ENCODE peak calls at places on chromosomes 11 and 22, in nine cellular contexts. One of them, this sample, is unnamed.
A peak's percentile ranks its signal among the peaks of the same experiment; 100 is the strongest.

GRCh38 chr11:123601737-123602136 is 52.7 kb downstream of the SCN3B start:
- DNase-seq in naive B cell: no peak
- DNase-seq in tibial nerve: no peak
- DNase-seq in stimulated activated naive CD8-positive, alpha-beta T cell treated with anti-CD3 and anti-CD28 coated beads, Interleukin-15, Interleukin-2, amounts not matched to agents 100 U/mL and 50 U/mL, for 24 hours: no peak
- DNase-seq in MCF 10A: no peak
- DNase-seq in left ventricle myocardium superior: no peak
- DNase-seq in nucleus accumbens: no peak
- DNase-seq in naive thymus-derived CD8-positive, alpha-beta T cell: no peak
- DNase-seq in stimulated activated CD4-positive, alpha-beta T cell treated with anti-CD3 and anti-CD28 coated beads, Interleukin-1b, Interleukin-23, amount 100 ng/mL, for 48 hours: no peak
- DNase-seq in this sample: no peak

GRCh38 chr11:118841469-118842222 is 42.0 kb upstream of the CXCR5 start:
- DNase-seq in naive B cell: no peak
- DNase-seq in tibial nerve: no peak
- DNase-seq in stimulated activated naive CD8-positive, alpha-beta T cell treated with anti-CD3 and anti-CD28 coated beads, Interleukin-15, Interleukin-2, amounts not matched to agents 100 U/mL and 50 U/mL, for 24 hours: peak; percentile 53
- DNase-seq in MCF 10A: no peak
- DNase-seq in left ventricle myocardium superior: no peak
- DNase-seq in nucleus accumbens: no peak
- DNase-seq in naive thymus-derived CD8-positive, alpha-beta T cell: no peak
- DNase-seq in stimulated activated CD4-positive, alpha-beta T cell treated with anti-CD3 and anti-CD28 coated beads, Interleukin-1b, Interleukin-23, amount 100 ng/mL, for 48 hours: peak; percentile 56
- DNase-seq in this sample: no peak

GRCh38 chr22:49274754-49275380 is 552.8 kb downstream of the BRD1 start:
- DNase-seq in naive B cell: no peak
- DNase-seq in tibial nerve: no peak
- DNase-seq in stimulated activated naive CD8-positive, alpha-beta T cell treated with anti-CD3 and anti-CD28 coated beads, Interleukin-15, Interleukin-2, amounts not matched to agents 100 U/mL and 50 U/mL, for 24 hours: no peak
- DNase-seq in MCF 10A: no peak
- DNase-seq in left ventricle myocardium superior: no peak
- DNase-seq in nucleus accumbens: no peak
- DNase-seq in naive thymus-derived CD8-positive, alpha-beta T cell: no peak
- DNase-seq in stimulated activated CD4-positive, alpha-beta T cell treated with anti-CD3 and anti-CD28 coated beads, Interleukin-1b, Interleukin-23, amount 100 ng/mL, for 48 hours: no peak
- DNase-seq in this sample: no peak

GRCh38 chr11:69888671-69889076 is 69.5 kb upstream of the FGF3 start:
- DNase-seq in naive B cell: peak; percentile 27
- DNase-seq in tibial nerve: peak; percentile 23
- DNase-seq in stimulated activated naive CD8-positive, alpha-beta T cell treated with anti-CD3 and anti-CD28 coated beads, Interleukin-15, Interleukin-2, amounts not matched to agents 100 U/mL and 50 U/mL, for 24 hours: peak; percentile 77
- DNase-seq in MCF 10A: peak; percentile 69
- DNase-seq in left ventricle myocardium superior: peak; percentile 70
- DNase-seq in nucleus accumbens: no peak
- DNase-seq in naive thymus-derived CD8-positive, alpha-beta T cell: peak; percentile 49
- DNase-seq in stimulated activated CD4-positive, alpha-beta T cell treated with anti-CD3 and anti-CD28 coated beads, Interleukin-1b, Interleukin-23, amount 100 ng/mL, for 48 hours: peak; percentile 52
- DNase-seq in this sample: peak; percentile 18

GRCh38 chr11:69199583-69200295 is 44.0 kb downstream of the SMIM38 start:
- DNase-seq in naive B cell: no peak
- DNase-seq in tibial nerve: no peak
- DNase-seq in stimulated activated naive CD8-positive, alpha-beta T cell treated with anti-CD3 and anti-CD28 coated beads, Interleukin-15, Interleukin-2, amounts not matched to agents 100 U/mL and 50 U/mL, for 24 hours: no peak
- DNase-seq in MCF 10A: no peak
- DNase-seq in left ventricle myocardium superior: no peak
- DNase-seq in nucleus accumbens: no peak
- DNase-seq in naive thymus-derived CD8-positive, alpha-beta T cell: no peak
- DNase-seq in stimulated activated CD4-positive, alpha-beta T cell treated with anti-CD3 and anti-CD28 coated beads, Interleukin-1b, Interleukin-23, amount 100 ng/mL, for 48 hours: no peak
- DNase-seq in this sample: no peak

GRCh38 chr22:50301581-50301991 is 5.9 kb downstream of the PLXNB2 start:
- DNase-seq in naive B cell: peak; percentile 57
- DNase-seq in tibial nerve: no peak
- DNase-seq in stimulated activated naive CD8-positive, alpha-beta T cell treated with anti-CD3 and anti-CD28 coated beads, Interleukin-15, Interleukin-2, amounts not matched to agents 100 U/mL and 50 U/mL, for 24 hours: no peak
- DNase-seq in MCF 10A: no peak
- DNase-seq in left ventricle myocardium superior: no peak
- DNase-seq in nucleus accumbens: no peak
- DNase-seq in naive thymus-derived CD8-positive, alpha-beta T cell: no peak
- DNase-seq in stimulated activated CD4-positive, alpha-beta T cell treated with anti-CD3 and anti-CD28 coated beads, Interleukin-1b, Interleukin-23, amount 100 ng/mL, for 48 hours: no peak
- DNase-seq in this sample: no peak

GRCh38 chr11:6757373-6757967 is 14.3 kb downstream of the OR2AG2 start:
- DNase-seq in naive B cell: peak; percentile 40
- DNase-seq in tibial nerve: no peak
- DNase-seq in stimulated activated naive CD8-positive, alpha-beta T cell treated with anti-CD3 and anti-CD28 coated beads, Interleukin-15, Interleukin-2, amounts not matched to agents 100 U/mL and 50 U/mL, for 24 hours: peak; percentile 63
- DNase-seq in MCF 10A: peak; percentile 55
- DNase-seq in left ventricle myocardium superior: no peak
- DNase-seq in nucleus accumbens: no peak
- DNase-seq in naive thymus-derived CD8-positive, alpha-beta T cell: peak; percentile 46
- DNase-seq in stimulated activated CD4-positive, alpha-beta T cell treated with anti-CD3 and anti-CD28 coated beads, Interleukin-1b, Interleukin-23, amount 100 ng/mL, for 48 hours: peak; percentile 43
- DNase-seq in this sample: peak; percentile 68

GRCh38 chr11:20207781-20208621 is 47.7 kb upstream of the DBX1 start:
- DNase-seq in naive B cell: no peak
- DNase-seq in tibial nerve: no peak
- DNase-seq in stimulated activated naive CD8-positive, alpha-beta T cell treated with anti-CD3 and anti-CD28 coated beads, Interleukin-15, Interleukin-2, amounts not matched to agents 100 U/mL and 50 U/mL, for 24 hours: no peak
- DNase-seq in MCF 10A: no peak
- DNase-seq in left ventricle myocardium superior: no peak
- DNase-seq in nucleus accumbens: no peak
- DNase-seq in naive thymus-derived CD8-positive, alpha-beta T cell: no peak
- DNase-seq in stimulated activated CD4-positive, alpha-beta T cell treated with anti-CD3 and anti-CD28 coated beads, Interleukin-1b, Interleukin-23, amount 100 ng/mL, for 48 hours: no peak
- DNase-seq in this sample: no peak

GRCh38 chr11:11416502-11416901 is 63.5 kb upstream of the CSNK2A3 start:
- DNase-seq in naive B cell: no peak
- DNase-seq in tibial nerve: no peak
- DNase-seq in stimulated activated naive CD8-positive, alpha-beta T cell treated with anti-CD3 and anti-CD28 coated beads, Interleukin-15, Interleukin-2, amounts not matched to agents 100 U/mL and 50 U/mL, for 24 hours: no peak
- DNase-seq in MCF 10A: peak; percentile 57
- DNase-seq in left ventricle myocardium superior: peak; percentile 48
- DNase-seq in nucleus accumbens: no peak
- DNase-seq in naive thymus-derived CD8-positive, alpha-beta T cell: no peak
- DNase-seq in stimulated activated CD4-positive, alpha-beta T cell treated with anti-CD3 and anti-CD28 coated beads, Interleukin-1b, Interleukin-23, amount 100 ng/mL, for 48 hours: no peak
- DNase-seq in this sample: peak; percentile 33

GRCh38 chr11:5679811-5680210 is 5.1 kb downstream of the TRIM5 start:
- DNase-seq in naive B cell: no peak
- DNase-seq in tibial nerve: no peak
- DNase-seq in stimulated activated naive CD8-positive, alpha-beta T cell treated with anti-CD3 and anti-CD28 coated beads, Interleukin-15, Interleukin-2, amounts not matched to agents 100 U/mL and 50 U/mL, for 24 hours: no peak
- DNase-seq in MCF 10A: no peak
- DNase-seq in left ventricle myocardium superior: no peak
- DNase-seq in nucleus accumbens: no peak
- DNase-seq in naive thymus-derived CD8-positive, alpha-beta T cell: no peak
- DNase-seq in stimulated activated CD4-positive, alpha-beta T cell treated with anti-CD3 and anti-CD28 coated beads, Interleukin-1b, Interleukin-23, amount 100 ng/mL, for 48 hours: no peak
- DNase-seq in this sample: no peak

GRCh38 chr22:29811377-29811776 is 26.7 kb downstream of the ASCC2 start:
- DNase-seq in naive B cell: no peak
- DNase-seq in tibial nerve: no peak
- DNase-seq in stimulated activated naive CD8-positive, alpha-beta T cell treated with anti-CD3 and anti-CD28 coated beads, Interleukin-15, Interleukin-2, amounts not matched to agents 100 U/mL and 50 U/mL, for 24 hours: no peak
- DNase-seq in MCF 10A: no peak
- DNase-seq in left ventricle myocardium superior: no peak
- DNase-seq in nucleus accumbens: no peak
- DNase-seq in naive thymus-derived CD8-positive, alpha-beta T cell: no peak
- DNase-seq in stimulated activated CD4-positive, alpha-beta T cell treated with anti-CD3 and anti-CD28 coated beads, Interleukin-1b, Interleukin-23, amount 100 ng/mL, for 48 hours: no peak
- DNase-seq in this sample: no peak

GRCh38 chr22:22878801-22879674 is 8.6 kb upstream of the IGLL5 start:
- DNase-seq in naive B cell: no peak
- DNase-seq in tibial nerve: no peak
- DNase-seq in stimulated activated naive CD8-positive, alpha-beta T cell treated with anti-CD3 and anti-CD28 coated beads, Interleukin-15, Interleukin-2, amounts not matched to agents 100 U/mL and 50 U/mL, for 24 hours: peak; percentile 6
- DNase-seq in MCF 10A: no peak
- DNase-seq in left ventricle myocardium superior: no peak
- DNase-seq in nucleus accumbens: no peak
- DNase-seq in naive thymus-derived CD8-positive, alpha-beta T cell: no peak
- DNase-seq in stimulated activated CD4-positive, alpha-beta T cell treated with anti-CD3 and anti-CD28 coated beads, Interleukin-1b, Interleukin-23, amount 100 ng/mL, for 48 hours: no peak
- DNase-seq in this sample: no peak

GRCh38 chr11:120613264-120614226 is 102.0 kb downstream of the GRIK4 start:
- DNase-seq in naive B cell: no peak
- DNase-seq in tibial nerve: no peak
- DNase-seq in stimulated activated naive CD8-positive, alpha-beta T cell treated with anti-CD3 and anti-CD28 coated beads, Interleukin-15, Interleukin-2, amounts not matched to agents 100 U/mL and 50 U/mL, for 24 hours: no peak
- DNase-seq in MCF 10A: no peak
- DNase-seq in left ventricle myocardium superior: no peak
- DNase-seq in nucleus accumbens: no peak
- DNase-seq in naive thymus-derived CD8-positive, alpha-beta T cell: no peak
- DNase-seq in stimulated activated CD4-positive, alpha-beta T cell treated with anti-CD3 and anti-CD28 coated beads, Interleukin-1b, Interleukin-23, amount 100 ng/mL, for 48 hours: no peak
- DNase-seq in this sample: no peak

GRCh38 chr22:46229701-46230100 is 20.4 kb downstream of the CDPF1 start:
- DNase-seq in naive B cell: no peak
- DNase-seq in tibial nerve: no peak
- DNase-seq in stimulated activated naive CD8-positive, alpha-beta T cell treated with anti-CD3 and anti-CD28 coated beads, Interleukin-15, Interleukin-2, amounts not matched to agents 100 U/mL and 50 U/mL, for 24 hours: no peak
- DNase-seq in MCF 10A: no peak
- DNase-seq in left ventricle myocardium superior: no peak
- DNase-seq in nucleus accumbens: no peak
- DNase-seq in naive thymus-derived CD8-positive, alpha-beta T cell: no peak
- DNase-seq in stimulated activated CD4-positive, alpha-beta T cell treated with anti-CD3 and anti-CD28 coated beads, Interleukin-1b, Interleukin-23, amount 100 ng/mL, for 48 hours: no peak
- DNase-seq in this sample: no peak

GRCh38 chr22:42933783-42934144 is 76.7 kb upstream of the ARFGAP3 start:
- DNase-seq in naive B cell: no peak
- DNase-seq in tibial nerve: no peak
- DNase-seq in stimulated activated naive CD8-positive, alpha-beta T cell treated with anti-CD3 and anti-CD28 coated beads, Interleukin-15, Interleukin-2, amounts not matched to agents 100 U/mL and 50 U/mL, for 24 hours: no peak
- DNase-seq in MCF 10A: peak; percentile 78
- DNase-seq in left ventricle myocardium superior: no peak
- DNase-seq in nucleus accumbens: no peak
- DNase-seq in naive thymus-derived CD8-positive, alpha-beta T cell: no peak
- DNase-seq in stimulated activated CD4-positive, alpha-beta T cell treated with anti-CD3 and anti-CD28 coated beads, Interleukin-1b, Interleukin-23, amount 100 ng/mL, for 48 hours: no peak
- DNase-seq in this sample: no peak

GRCh38 chr22:23182289-23183106 is 2.2 kb downstream of the BCR start:
- DNase-seq in naive B cell: peak; percentile 45
- DNase-seq in tibial nerve: no peak
- DNase-seq in stimulated activated naive CD8-positive, alpha-beta T cell treated with anti-CD3 and anti-CD28 coated beads, Interleukin-15, Interleukin-2, amounts not matched to agents 100 U/mL and 50 U/mL, for 24 hours: peak; percentile 73
- DNase-seq in MCF 10A: peak; percentile 82
- DNase-seq in left ventricle myocardium superior: no peak
- DNase-seq in nucleus accumbens: no peak
- DNase-seq in naive thymus-derived CD8-positive, alpha-beta T cell: no peak
- DNase-seq in stimulated activated CD4-positive, alpha-beta T cell treated with anti-CD3 and anti-CD28 coated beads, Interleukin-1b, Interleukin-23, amount 100 ng/mL, for 48 hours: peak; percentile 81
- DNase-seq in this sample: no peak

GRCh38 chr11:74459584-74459983 is 7.8 kb downstream of the KCNE3 start:
- DNase-seq in naive B cell: no peak
- DNase-seq in tibial nerve: no peak
- DNase-seq in stimulated activated naive CD8-positive, alpha-beta T cell treated with anti-CD3 and anti-CD28 coated beads, Interleukin-15, Interleukin-2, amounts not matched to agents 100 U/mL and 50 U/mL, for 24 hours: no peak
- DNase-seq in MCF 10A: no peak
- DNase-seq in left ventricle myocardium superior: no peak
- DNase-seq in nucleus accumbens: no peak
- DNase-seq in naive thymus-derived CD8-positive, alpha-beta T cell: no peak
- DNase-seq in stimulated activated CD4-positive, alpha-beta T cell treated with anti-CD3 and anti-CD28 coated beads, Interleukin-1b, Interleukin-23, amount 100 ng/mL, for 48 hours: no peak
- DNase-seq in this sample: no peak

GRCh38 chr11:92628401-92629292 is 340.8 kb upstream of the MTNR1B start:
- DNase-seq in naive B cell: no peak
- DNase-seq in tibial nerve: no peak
- DNase-seq in stimulated activated naive CD8-positive, alpha-beta T cell treated with anti-CD3 and anti-CD28 coated beads, Interleukin-15, Interleukin-2, amounts not matched to agents 100 U/mL and 50 U/mL, for 24 hours: no peak
- DNase-seq in MCF 10A: no peak
- DNase-seq in left ventricle myocardium superior: no peak
- DNase-seq in nucleus accumbens: no peak
- DNase-seq in naive thymus-derived CD8-positive, alpha-beta T cell: no peak
- DNase-seq in stimulated activated CD4-positive, alpha-beta T cell treated with anti-CD3 and anti-CD28 coated beads, Interleukin-1b, Interleukin-23, amount 100 ng/mL, for 48 hours: no peak
- DNase-seq in this sample: no peak

GRCh38 chr11:79434263-79434662 is 6.6 kb downstream of the TENM4 start:
- DNase-seq in naive B cell: no peak
- DNase-seq in tibial nerve: no peak
- DNase-seq in stimulated activated naive CD8-positive, alpha-beta T cell treated with anti-CD3 and anti-CD28 coated beads, Interleukin-15, Interleukin-2, amounts not matched to agents 100 U/mL and 50 U/mL, for 24 hours: no peak
- DNase-seq in MCF 10A: no peak
- DNase-seq in left ventricle myocardium superior: no peak
- DNase-seq in nucleus accumbens: no peak
- DNase-seq in naive thymus-derived CD8-positive, alpha-beta T cell: no peak
- DNase-seq in stimulated activated CD4-positive, alpha-beta T cell treated with anti-CD3 and anti-CD28 coated beads, Interleukin-1b, Interleukin-23, amount 100 ng/mL, for 48 hours: no peak
- DNase-seq in this sample: no peak

GRCh38 chr22:22769434-22770279 is 118.0 kb upstream of the IGLL5 start:
- DNase-seq in naive B cell: no peak
- DNase-seq in tibial nerve: no peak
- DNase-seq in stimulated activated naive CD8-positive, alpha-beta T cell treated with anti-CD3 and anti-CD28 coated beads, Interleukin-15, Interleukin-2, amounts not matched to agents 100 U/mL and 50 U/mL, for 24 hours: no peak
- DNase-seq in MCF 10A: no peak
- DNase-seq in left ventricle myocardium superior: no peak
- DNase-seq in nucleus accumbens: no peak
- DNase-seq in naive thymus-derived CD8-positive, alpha-beta T cell: no peak
- DNase-seq in stimulated activated CD4-positive, alpha-beta T cell treated with anti-CD3 and anti-CD28 coated beads, Interleukin-1b, Interleukin-23, amount 100 ng/mL, for 48 hours: no peak
- DNase-seq in this sample: no peak

GRCh38 chr22:17785185-17786184 is 11.2 kb upstream of the BID start:
- DNase-seq in naive B cell: peak; percentile 65
- DNase-seq in tibial nerve: no peak
- DNase-seq in stimulated activated naive CD8-positive, alpha-beta T cell treated with anti-CD3 and anti-CD28 coated beads, Interleukin-15, Interleukin-2, amounts not matched to agents 100 U/mL and 50 U/mL, for 24 hours: peak; percentile 84
- DNase-seq in MCF 10A: peak; percentile 55
- DNase-seq in left ventricle myocardium superior: peak; percentile 78
- DNase-seq in nucleus accumbens: no peak
- DNase-seq in naive thymus-derived CD8-positive, alpha-beta T cell: peak; percentile 65
- DNase-seq in stimulated activated CD4-positive, alpha-beta T cell treated with anti-CD3 and anti-CD28 coated beads, Interleukin-1b, Interleukin-23, amount 100 ng/mL, for 48 hours: peak; percentile 69
- DNase-seq in this sample: no peak

GRCh38 chr22:43777204-43777671 is 34.9 kb downstream of the EFCAB6 start:
- DNase-seq in naive B cell: no peak
- DNase-seq in tibial nerve: no peak
- DNase-seq in stimulated activated naive CD8-positive, alpha-beta T cell treated with anti-CD3 and anti-CD28 coated beads, Interleukin-15, Interleukin-2, amounts not matched to agents 100 U/mL and 50 U/mL, for 24 hours: no peak
- DNase-seq in MCF 10A: peak; percentile 53
- DNase-seq in left ventricle myocardium superior: no peak
- DNase-seq in nucleus accumbens: peak; percentile 12
- DNase-seq in naive thymus-derived CD8-positive, alpha-beta T cell: no peak
- DNase-seq in stimulated activated CD4-positive, alpha-beta T cell treated with anti-CD3 and anti-CD28 coated beads, Interleukin-1b, Interleukin-23, amount 100 ng/mL, for 48 hours: no peak
- DNase-seq in this sample: no peak

GRCh38 chr11:77175869-77176539 is 48.0 kb downstream of the MYO7A start:
- DNase-seq in naive B cell: no peak
- DNase-seq in tibial nerve: no peak
- DNase-seq in stimulated activated naive CD8-positive, alpha-beta T cell treated with anti-CD3 and anti-CD28 coated beads, Interleukin-15, Interleukin-2, amounts not matched to agents 100 U/mL and 50 U/mL, for 24 hours: no peak
- DNase-seq in MCF 10A: no peak
- DNase-seq in left ventricle myocardium superior: peak; percentile 67
- DNase-seq in nucleus accumbens: no peak
- DNase-seq in naive thymus-derived CD8-positive, alpha-beta T cell: no peak
- DNase-seq in stimulated activated CD4-positive, alpha-beta T cell treated with anti-CD3 and anti-CD28 coated beads, Interleukin-1b, Interleukin-23, amount 100 ng/mL, for 48 hours: no peak
- DNase-seq in this sample: peak; percentile 37

GRCh38 chr11:64165482-64165841 is 451 bp downstream of the MACROD1 start:
- DNase-seq in naive B cell: no peak
- DNase-seq in tibial nerve: no peak
- DNase-seq in stimulated activated naive CD8-positive, alpha-beta T cell treated with anti-CD3 and anti-CD28 coated beads, Interleukin-15, Interleukin-2, amounts not matched to agents 100 U/mL and 50 U/mL, for 24 hours: peak; percentile 44
- DNase-seq in MCF 10A: peak; percentile 29
- DNase-seq in left ventricle myocardium superior: no peak
- DNase-seq in nucleus accumbens: no peak
- DNase-seq in naive thymus-derived CD8-positive, alpha-beta T cell: no peak
- DNase-seq in stimulated activated CD4-positive, alpha-beta T cell treated with anti-CD3 and anti-CD28 coated beads, Interleukin-1b, Interleukin-23, amount 100 ng/mL, for 48 hours: no peak
- DNase-seq in this sample: no peak

GRCh38 chr22:27170491-27170890 is 513.1 kb downstream of the MIAT start:
- DNase-seq in naive B cell: no peak
- DNase-seq in tibial nerve: no peak
- DNase-seq in stimulated activated naive CD8-positive, alpha-beta T cell treated with anti-CD3 and anti-CD28 coated beads, Interleukin-15, Interleukin-2, amounts not matched to agents 100 U/mL and 50 U/mL, for 24 hours: no peak
- DNase-seq in MCF 10A: peak; percentile 66
- DNase-seq in left ventricle myocardium superior: no peak
- DNase-seq in nucleus accumbens: no peak
- DNase-seq in naive thymus-derived CD8-positive, alpha-beta T cell: no peak
- DNase-seq in stimulated activated CD4-positive, alpha-beta T cell treated with anti-CD3 and anti-CD28 coated beads, Interleukin-1b, Interleukin-23, amount 100 ng/mL, for 48 hours: no peak
- DNase-seq in this sample: no peak

GRCh38 chr11:22674470-22675426 is 8.3 kb downstream of the GAS2 start:
- DNase-seq in naive B cell: no peak
- DNase-seq in tibial nerve: no peak
- DNase-seq in stimulated activated naive CD8-positive, alpha-beta T cell treated with anti-CD3 and anti-CD28 coated beads, Interleukin-15, Interleukin-2, amounts not matched to agents 100 U/mL and 50 U/mL, for 24 hours: no peak
- DNase-seq in MCF 10A: no peak
- DNase-seq in left ventricle myocardium superior: no peak
- DNase-seq in nucleus accumbens: no peak
- DNase-seq in naive thymus-derived CD8-positive, alpha-beta T cell: no peak
- DNase-seq in stimulated activated CD4-positive, alpha-beta T cell treated with anti-CD3 and anti-CD28 coated beads, Interleukin-1b, Interleukin-23, amount 100 ng/mL, for 48 hours: no peak
- DNase-seq in this sample: no peak

GRCh38 chr11:130979386-130979972 is 63.2 kb upstream of the SNX19 start:
- DNase-seq in naive B cell: no peak
- DNase-seq in tibial nerve: no peak
- DNase-seq in stimulated activated naive CD8-positive, alpha-beta T cell treated with anti-CD3 and anti-CD28 coated beads, Interleukin-15, Interleukin-2, amounts not matched to agents 100 U/mL and 50 U/mL, for 24 hours: no peak
- DNase-seq in MCF 10A: peak; percentile 53
- DNase-seq in left ventricle myocardium superior: no peak
- DNase-seq in nucleus accumbens: no peak
- DNase-seq in naive thymus-derived CD8-positive, alpha-beta T cell: no peak
- DNase-seq in stimulated activated CD4-positive, alpha-beta T cell treated with anti-CD3 and anti-CD28 coated beads, Interleukin-1b, Interleukin-23, amount 100 ng/mL, for 48 hours: no peak
- DNase-seq in this sample: no peak

GRCh38 chr11:15288801-15289342 is 174.1 kb downstream of the INSC start:
- DNase-seq in naive B cell: no peak
- DNase-seq in tibial nerve: no peak
- DNase-seq in stimulated activated naive CD8-positive, alpha-beta T cell treated with anti-CD3 and anti-CD28 coated beads, Interleukin-15, Interleukin-2, amounts not matched to agents 100 U/mL and 50 U/mL, for 24 hours: no peak
- DNase-seq in MCF 10A: no peak
- DNase-seq in left ventricle myocardium superior: no peak
- DNase-seq in nucleus accumbens: no peak
- DNase-seq in naive thymus-derived CD8-positive, alpha-beta T cell: no peak
- DNase-seq in stimulated activated CD4-positive, alpha-beta T cell treated with anti-CD3 and anti-CD28 coated beads, Interleukin-1b, Interleukin-23, amount 100 ng/mL, for 48 hours: no peak
- DNase-seq in this sample: peak; percentile 6

This sample was measured in globus pallidus.